ENCODE peak calls at places on chromosomes 5 and 9, in six cellular contexts. G is psoas muscle; P is kidney; W is MCF 10A; K is CD4-positive, alpha-beta T cell; Z is body of pancreas. S is an unnamed sample.

GRCh38 chr5:142587354-142587965 is 98.4 kb downstream of the FGF1 start:
- DNase-seq in P (no peak), Z (no peak), G (no peak), W (peak), K (no peak), S (no peak)

GRCh38 chr5:16661713-16662112 is 44.9 kb upstream of the RETREG1 start:
- DNase-seq in Z (no peak), K (no peak), G (no peak), W (no peak), P (no peak), S (no peak)

GRCh38 chr5:7851240-7851592 is 283 bp upstream of the CFAP90 start:
- DNase-seq in G (no peak), W (no peak), P (no peak), K (no peak), Z (no peak), S (no peak)

GRCh38 chr5:172417983-172418630 is 36.2 kb downstream of the SH3PXD2B start:
- DNase-seq in G (peak), W (peak), Z (peak), K (no peak), P (peak), S (no peak)

GRCh38 chr5:2751592-2752021 is at the start of gene IRX2:
- DNase-seq in P (peak), Z (peak), K (no peak), G (peak), W (peak), S (no peak)

GRCh38 chr9:108885643-108886348 is 23.7 kb downstream of the ACTL7A start:
- DNase-seq in Z (peak), K (no peak), W (peak), P (no peak), G (no peak), S (no peak)

GRCh38 chr9:120856700-120857099 is 14.0 kb upstream of the PSMD5 start:
- DNase-seq in W (no peak), P (no peak), G (no peak), K (no peak), Z (peak), S (no peak)

GRCh38 chr9:35490155-35490909 is 421 bp downstream of the RUSC2 start:
- DNase-seq in Z (peak), G (peak), P (no peak), W (peak), K (no peak), S (no peak)

GRCh38 chr5:157468293-157468965 is 8.4 kb downstream of the NIPAL4 start:
- DNase-seq in K (no peak), Z (no peak), P (no peak), G (no peak), W (no peak), S (no peak)

GRCh38 chr9:74025402-74025894 is 471.7 kb upstream of the RORB start:
- DNase-seq in P (no peak), K (no peak), Z (no peak), G (no peak), W (peak), S (no peak)

GRCh38 chr5:34415559-34416198 is 240.4 kb upstream of the RAI14 start:
- DNase-seq in Z (no peak), K (no peak), W (no peak), G (no peak), P (no peak), S (no peak)

GRCh38 chr5:58317009-58317408 is 142.9 kb downstream of the PLK2 start:
- DNase-seq in P (no peak), Z (no peak), W (no peak), G (no peak), K (no peak), S (no peak)

GRCh38 chr5:123014689-123015088 is 21.8 kb downstream of the PPIC start:
- DNase-seq in K (no peak), Z (peak), G (no peak), W (no peak), P (no peak), S (no peak)

DNA sequence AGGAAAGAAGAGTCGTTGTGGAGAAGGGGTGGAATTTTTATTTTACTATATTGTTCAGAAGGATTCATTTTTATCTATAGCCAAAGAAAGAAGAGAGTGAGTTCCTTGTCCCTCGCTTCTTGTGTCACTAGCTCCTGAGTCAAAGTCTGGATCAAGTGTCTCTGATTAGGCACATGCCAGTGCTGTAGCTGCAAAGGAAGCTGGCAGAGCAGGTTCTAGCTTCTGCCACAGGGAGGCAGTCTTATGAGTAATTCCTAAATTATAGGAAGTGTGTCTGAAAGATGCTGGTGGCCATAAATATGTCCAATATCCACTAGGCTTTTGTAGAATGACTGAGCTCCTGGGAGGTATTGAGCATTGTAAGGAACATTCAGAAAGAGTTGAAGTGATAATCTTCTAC is 84.7 kb downstream of the DOCK2 start:
- DNase-seq in W (no peak), K (no peak), G (no peak), P (no peak), Z (no peak), S (no peak)
- TF ChIP-seq CTCF in W (peak), K (no peak), G (no peak), P (no peak), Z (no peak), S (peak)

GRCh38 chr5:73777192-73777591 is 151.2 kb downstream of the ARHGEF28 start:
- DNase-seq in Z (no peak), W (no peak), P (no peak), K (no peak), G (no peak), S (no peak)

GRCh38 chr5:73774924-73775323 is 148.9 kb downstream of the ARHGEF28 start:
- DNase-seq in G (no peak), W (no peak), K (no peak), Z (no peak), P (no peak), S (no peak)

GRCh38 chr5:73776405-73776804 is 150.4 kb downstream of the ARHGEF28 start:
- DNase-seq in K (no peak), P (no peak), Z (no peak), W (no peak), G (no peak), S (no peak)

GRCh38 chr5:73783823-73784222 is 157.8 kb downstream of the ARHGEF28 start:
- DNase-seq in W (no peak), Z (no peak), K (no peak), P (no peak), G (no peak), S (no peak)

GRCh38 chr5:73780297-73781080 is 154.5 kb downstream of the ARHGEF28 start:
- DNase-seq in K (no peak), W (no peak), P (no peak), Z (no peak), G (no peak), S (no peak)
- TF ChIP-seq CTCF in K (no peak), W (no peak), P (no peak), Z (no peak), G (no peak), S (no peak)

GRCh38 chr9:72909428-72909827 is 43.4 kb downstream of the ALDH1A1 start:
- DNase-seq in P (no peak), W (no peak), G (no peak), Z (no peak), K (no peak), S (no peak)

GRCh38 chr9:72913382-72914009 is 39.4 kb downstream of the ALDH1A1 start:
- DNase-seq in W (no peak), Z (no peak), G (no peak), K (no peak), P (no peak), S (no peak)

GRCh38 chr9:72911247-72911775 is 41.5 kb downstream of the ALDH1A1 start:
- DNase-seq in P (no peak), G (no peak), W (no peak), Z (no peak), K (no peak), S (no peak)

GRCh38 chr9:72912476-72913381 is 40.1 kb downstream of the ALDH1A1 start:
- DNase-seq in Z (no peak), K (no peak), G (no peak), P (no peak), W (no peak), S (no peak)

GRCh38 chr9:72911816-72912215 is 41.0 kb downstream of the ALDH1A1 start:
- DNase-seq in W (no peak), G (no peak), P (no peak), Z (no peak), K (no peak), S (no peak)
- TF ChIP-seq CTCF in W (no peak), G (no peak), P (no peak), Z (no peak), K (no peak), S (no peak)

GRCh38 chr5:115773010-115773580 is 43.4 kb downstream of the CDO1 start:
- DNase-seq in P (no peak), G (no peak), W (no peak), K (no peak), Z (no peak), S (no peak)

GRCh38 chr5:115774684-115775083 is 41.8 kb downstream of the CDO1 start:
- DNase-seq in G (no peak), P (no peak), W (no peak), K (no peak), Z (peak), S (no peak)

GRCh38 chr5:115766608-115767007 is 49.9 kb downstream of the CDO1 start:
- DNase-seq in Z (no peak), G (no peak), W (no peak), P (no peak), K (no peak), S (no peak)

GRCh38 chr5:115767424-115767823 is 49.0 kb downstream of the CDO1 start:
- DNase-seq in P (no peak), Z (no peak), W (no peak), G (no peak), K (no peak), S (no peak)

GRCh38 chr5:115770466-115770865 is 46.0 kb downstream of the CDO1 start:
- DNase-seq in W (no peak), P (no peak), K (no peak), G (no peak), Z (no peak), S (no peak)
- TF ChIP-seq CTCF in W (no peak), P (no peak), K (no peak), G (no peak), Z (no peak), S (peak)

GRCh38 chr5:79878721-79879336 is 112.2 kb downstream of the MTX3 start:
- DNase-seq in Z (no peak), W (peak), K (no peak), P (no peak), G (no peak), S (no peak)
- TF ChIP-seq CTCF in Z (no peak), W (peak), K (no peak), P (no peak), G (peak), S (peak)